ENCODE peak calls at places on chromosomes 13 and 19, in five cellular contexts. B is naive thymus-derived CD8-positive, alpha-beta T cell; Q is activated T-cell treated with anti-CD3 and anti-CD28 coated beads for 1 hour; N is left colon; K is tibial nerve. J is an unnamed sample.

GRCh38 chr13:81012031-81012430 is 671.1 kb upstream of the SPRY2 start:
- DNase-seq in K (no peak), N (no peak), B (no peak), Q (no peak), J (no peak)

GRCh38 chr13:30818323-30818960 is 83.1 kb downstream of the ALOX5AP start:
- DNase-seq in B (no peak), K (no peak), Q (no peak), N (no peak), J (no peak)

GRCh38 chr19:32309711-32310390 is 35.6 kb upstream of the ZNF507 start:
- DNase-seq in K (no peak), N (no peak), Q (no peak), B (no peak), J (no peak)

GRCh38 chr19:3976495-3977241 is 5.8 kb upstream of the DAPK3 start:
- DNase-seq in Q (no peak), N (no peak), B (no peak), K (no peak), J (no peak)

GRCh38 chr13:65310663-65311328 is 1919.3 kb downstream of the PCDH9 start:
- DNase-seq in K (no peak), B (no peak), Q (no peak), N (no peak), J (no peak)

GRCh38 chr13:50319603-50320296 is 304.5 kb downstream of the KCNRG start:
- DNase-seq in K (no peak), N (no peak), B (peak), Q (no peak), J (no peak)

GRCh38 chr13:35179494-35179893 is 237.4 kb downstream of the NBEA start:
- DNase-seq in K (no peak), N (no peak), Q (no peak), B (no peak), J (no peak)

GRCh38 chr13:29491248-29491647 is 104.2 kb downstream of the SLC7A1 start:
- DNase-seq in B (no peak), N (no peak), Q (no peak), K (no peak), J (no peak)

GRCh38 chr19:47210689-47211316 is 20.2 kb downstream of the BBC3 start:
- DNase-seq in B (peak), N (peak), K (peak), Q (peak), J (no peak)

J was measured in iPS DF 6.9.